ENCODE peak calls at places on chromosomes 5 and 9, in ten cellular contexts. I is HCT116, M is IMR-90, H is lower leg skin, A is uterus, X is fibroblast of mammary gland, S is fibroblast of pulmonary artery, R is mucosa of descending colon, K is cardiac fibroblast, Y is kidney. L is an unnamed sample.

GRCh38 chr5:34490501-34491250 is 165.5 kb upstream of the RAI14 start:
- DNase-seq in M (no peak), A (no peak), R (no peak), K (peak), I (no peak), Y (no peak), X (no peak), S (no peak), H (no peak), L (no peak)

GRCh38 chr9:136939996-136940525 is 4.5 kb downstream of the FBXW5 start:
- DNase-seq in M (no peak), K (no peak), I (no peak), Y (peak), H (no peak), R (no peak), X (no peak), S (no peak), A (no peak), L (no peak)

GRCh38 chr5:2261002-2261703 is 378.4 kb upstream of the IRX4 start:
- DNase-seq in Y (no peak), I (no peak), X (no peak), H (peak), S (no peak), A (no peak), M (no peak), K (no peak), R (no peak), L (no peak)

GRCh38 chr5:72194846-72195245 is 87.6 kb downstream of the MAP1B start:
- DNase-seq in M (no peak), A (no peak), Y (no peak), X (no peak), S (no peak), H (no peak), R (peak), I (no peak), K (no peak), L (no peak)

GRCh38 chr9:35728041-35728971 is 3.7 kb downstream of the TLN1 start:
- DNase-seq in M (peak), K (peak), Y (peak), R (peak), A (peak), H (peak), X (peak), S (peak), I (no peak), L (peak)

GRCh38 chr5:124773291-124774001 is 27.0 kb upstream of the ZNF608 start:
- DNase-seq in K (no peak), R (no peak), Y (no peak), A (no peak), H (no peak), I (no peak), M (no peak), X (no peak), S (no peak), L (no peak)

GRCh38 chr5:143153332-143154119 is 250.0 kb downstream of the NR3C1 start:
- DNase-seq in R (peak), I (no peak), Y (peak), M (peak), A (peak), S (peak), K (peak), X (peak), H (peak), L (peak)

GRCh38 chr9:88184986-88185385 is 46.7 kb upstream of the SPATA31C2 start:
- DNase-seq in Y (no peak), S (no peak), A (no peak), R (no peak), M (no peak), K (no peak), X (no peak), H (no peak), I (no peak), L (no peak)

GRCh38 chr5:72248352-72249032 is 71.5 kb downstream of the MRPS27 start:
- DNase-seq in S (peak), I (peak), H (no peak), M (peak), Y (no peak), R (peak), X (peak), A (peak), K (peak), L (peak)

GRCh38 chr9:134325813-134326753 is at the start of gene RXRA:
- DNase-seq in X (peak), K (peak), M (peak), S (peak), Y (peak), I (no peak), A (peak), R (peak), H (peak), L (peak)

GRCh38 chr5:108149369-108149768 is 232.5 kb downstream of the FBXL17 start:
- DNase-seq in X (no peak), S (no peak), Y (no peak), M (no peak), K (no peak), I (no peak), A (no peak), H (no peak), R (no peak), L (no peak)

GRCh38 chr9:107239474-107239873 is 43.6 kb upstream of the RAD23B start:
- DNase-seq in R (no peak), Y (no peak), M (peak), X (peak), S (no peak), I (no peak), H (no peak), A (no peak), K (peak), L (no peak)

GRCh38 chr5:89065919-89066318 is 182.9 kb upstream of the MEF2C start:
- DNase-seq in Y (no peak), S (no peak), H (no peak), K (no peak), M (no peak), A (no peak), R (no peak), I (no peak), X (no peak), L (no peak)

GRCh38 chr9:2087500-2088313 is 72.6 kb downstream of the SMARCA2 start:
- DNase-seq in Y (no peak), S (peak), A (no peak), X (peak), K (peak), M (peak), R (peak), I (peak), H (no peak), L (peak)

GRCh38 chr5:59600998-59601397 is 292.5 kb downstream of the PDE4D start:
- DNase-seq in S (no peak), R (no peak), H (no peak), Y (no peak), M (no peak), X (no peak), K (no peak), A (no peak), I (no peak), L (no peak)

GRCh38 chr5:132747064-132747692 is at the start of gene CCNI2:
- DNase-seq in Y (peak), X (no peak), H (no peak), K (no peak), S (no peak), M (no peak), I (no peak), A (no peak), R (peak), L (no peak)

GRCh38 chr9:133528001-133528886 is 3.5 kb upstream of the MYMK start:
- DNase-seq in K (no peak), M (no peak), Y (no peak), S (no peak), I (no peak), A (no peak), R (no peak), X (no peak), H (no peak), L (no peak)

GRCh38 chr9:33288828-33289483 is 1.4 kb upstream of the NFX1 start:
- DNase-seq in K (no peak), A (peak), H (no peak), Y (peak), R (no peak), S (no peak), M (no peak), I (no peak), X (no peak), L (no peak)

GRCh38 chr5:37717613-37718431 is 122.0 kb downstream of the GDNF start:
- DNase-seq in X (peak), M (peak), H (no peak), R (peak), I (no peak), S (peak), K (peak), Y (no peak), A (no peak), L (peak)

GRCh38 chr5:55226027-55226933 is 835 bp downstream of the MCIDAS start:
- DNase-seq in S (peak), X (peak), A (no peak), Y (peak), K (peak), I (peak), H (no peak), M (peak), R (peak), L (peak)
- TF ChIP-seq CTCF in S (peak), X (peak), A (no peak), Y (peak), K (peak), I (peak), H (no peak), M (peak), R (no peak), L (peak)

GRCh38 chr9:6739218-6739617 is 18.6 kb upstream of the KDM4C start:
- DNase-seq in I (peak), A (no peak), S (no peak), M (peak), Y (no peak), X (peak), R (no peak), H (no peak), K (peak), L (peak)
- TF ChIP-seq CTCF in I (peak), A (peak), S (peak), M (peak), Y (no peak), X (peak), R (peak), H (no peak), K (peak), L (peak)

GRCh38 chr9:682633-683508 is 158.6 kb upstream of the DMRT1 start:
- DNase-seq in K (peak), I (no peak), S (peak), A (no peak), Y (no peak), H (no peak), X (peak), R (peak), M (peak), L (no peak)

GRCh38 chr9:686381-686813 is 155.1 kb upstream of the DMRT1 start:
- DNase-seq in H (peak), M (no peak), I (no peak), K (peak), Y (no peak), S (peak), X (peak), R (no peak), A (no peak), L (peak)

GRCh38 chr9:683509-684021 is 157.9 kb upstream of the DMRT1 start:
- DNase-seq in X (no peak), R (no peak), M (no peak), K (no peak), H (no peak), A (no peak), I (no peak), Y (no peak), S (no peak), L (no peak)

GRCh38 chr9:684950-685340 is 156.6 kb upstream of the DMRT1 start:
- DNase-seq in X (peak), S (peak), A (no peak), Y (no peak), R (no peak), M (peak), I (no peak), H (no peak), K (peak), L (peak)

DNA sequence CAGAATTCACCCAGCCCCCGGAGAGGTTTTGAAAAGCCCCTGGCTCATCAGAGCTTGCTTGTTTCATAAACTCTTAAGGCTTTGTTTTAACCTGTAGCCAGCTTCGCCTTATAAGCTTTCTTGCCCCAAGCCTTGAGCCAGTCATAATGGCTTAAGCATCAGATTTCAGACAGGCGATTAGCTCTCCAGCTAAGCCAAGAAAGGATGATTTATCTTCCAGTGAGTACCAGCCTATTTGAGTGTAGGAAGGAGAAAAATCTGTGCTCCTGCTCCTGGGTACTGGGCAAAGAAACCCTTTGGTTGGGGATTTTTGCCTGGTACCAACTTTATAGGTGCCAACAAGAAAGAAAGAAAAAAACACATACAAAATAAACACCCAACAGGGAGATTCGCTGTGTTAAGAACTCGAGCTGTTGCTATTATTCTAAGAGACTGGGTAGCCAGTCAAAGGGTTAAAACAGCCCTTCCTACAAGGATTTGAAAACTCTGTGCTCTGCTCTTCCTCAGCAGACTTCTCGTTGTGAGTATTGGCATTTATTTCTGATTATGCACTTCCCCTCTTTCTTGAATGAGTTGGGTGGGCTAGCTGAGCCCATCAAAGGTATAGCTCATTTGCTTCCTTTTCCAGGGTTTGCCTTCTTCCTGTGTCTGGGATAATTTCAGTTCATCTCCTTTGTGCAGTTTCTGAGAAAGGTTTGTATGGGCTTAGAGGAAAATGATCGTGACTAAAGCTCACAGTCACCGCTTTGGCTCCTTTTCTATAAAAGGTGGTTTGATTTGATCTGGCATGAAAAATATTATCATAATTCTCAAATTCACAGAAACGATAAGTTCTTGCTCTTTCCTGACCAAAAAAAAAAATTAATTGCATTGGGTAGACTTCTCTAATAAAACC is 157.2 kb upstream of the DMRT1 start:
- DNase-seq in X (peak), H (no peak), R (no peak), I (no peak), K (peak), S (peak), M (peak), Y (no peak), A (no peak), L (peak)
- TF ChIP-seq CTCF in X (no peak), H (no peak), R (no peak), I (no peak), K (no peak), S (no peak), M (no peak), Y (no peak), A (no peak), L (no peak)

GRCh38 chr5:153831976-153832375 is 206.7 kb downstream of the FAM114A2 start:
- DNase-seq in I (peak), K (peak), X (peak), A (no peak), Y (no peak), S (peak), M (peak), H (no peak), R (no peak), L (peak)

GRCh38 chr5:153824909-153825308 is 213.8 kb downstream of the FAM114A2 start:
- DNase-seq in I (no peak), R (no peak), H (no peak), A (no peak), S (no peak), M (no peak), Y (no peak), X (no peak), K (no peak), L (no peak)

DNA sequence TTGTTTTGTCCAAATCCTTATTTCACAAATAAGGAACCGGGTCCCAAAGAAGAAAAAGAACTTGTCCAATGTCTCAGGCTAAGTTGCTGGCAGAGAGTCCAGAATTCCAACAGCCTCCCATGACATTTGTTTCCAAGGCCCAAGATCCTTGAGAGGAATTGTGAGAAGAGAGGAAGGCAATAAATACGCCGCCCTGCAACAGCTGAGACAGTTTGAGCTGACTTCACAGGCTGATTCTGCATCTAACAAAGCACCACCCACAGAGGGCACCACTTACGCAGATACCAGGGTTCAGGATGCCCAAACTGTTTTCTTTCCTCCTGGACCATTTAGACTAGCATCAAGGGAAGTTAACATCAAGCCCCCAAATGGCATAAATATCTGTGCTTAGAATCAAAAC is 211.3 kb downstream of the FAM114A2 start:
- DNase-seq in Y (no peak), H (no peak), K (peak), M (no peak), R (no peak), X (peak), I (no peak), S (no peak), A (no peak), L (peak)
- TF ChIP-seq CTCF in Y (no peak), H (no peak), K (peak), M (peak), R (no peak), X (peak), I (peak), S (no peak), A (no peak), L (peak)

GRCh38 chr5:620152-620551 is 8.0 kb downstream of the CEP72 start:
- DNase-seq in S (no peak), X (no peak), R (no peak), I (no peak), A (no peak), Y (no peak), K (no peak), H (peak), M (no peak), L (no peak)

GRCh38 chr5:619444-619843 is 7.3 kb downstream of the CEP72 start:
- DNase-seq in S (no peak), X (no peak), I (no peak), M (no peak), A (no peak), R (no peak), H (peak), K (no peak), Y (no peak), L (no peak)

GRCh38 chr5:618450-618849 is 6.3 kb downstream of the CEP72 start:
- DNase-seq in I (no peak), A (no peak), H (peak), K (no peak), X (no peak), S (no peak), R (no peak), Y (no peak), M (no peak), L (no peak)

GRCh38 chr5:617896-618295 is 5.8 kb downstream of the CEP72 start:
- DNase-seq in X (no peak), M (no peak), A (no peak), I (no peak), R (no peak), Y (no peak), K (no peak), S (no peak), H (peak), L (no peak)

GRCh38 chr5:616342-617039 is 4.4 kb downstream of the CEP72 start:
- DNase-seq in S (peak), X (no peak), M (no peak), K (peak), Y (peak), R (no peak), H (peak), A (no peak), I (no peak), L (no peak)
- TF ChIP-seq CTCF in S (no peak), X (no peak), M (no peak), K (no peak), Y (no peak), R (no peak), H (no peak), A (no peak), I (no peak), L (no peak)

DNA sequence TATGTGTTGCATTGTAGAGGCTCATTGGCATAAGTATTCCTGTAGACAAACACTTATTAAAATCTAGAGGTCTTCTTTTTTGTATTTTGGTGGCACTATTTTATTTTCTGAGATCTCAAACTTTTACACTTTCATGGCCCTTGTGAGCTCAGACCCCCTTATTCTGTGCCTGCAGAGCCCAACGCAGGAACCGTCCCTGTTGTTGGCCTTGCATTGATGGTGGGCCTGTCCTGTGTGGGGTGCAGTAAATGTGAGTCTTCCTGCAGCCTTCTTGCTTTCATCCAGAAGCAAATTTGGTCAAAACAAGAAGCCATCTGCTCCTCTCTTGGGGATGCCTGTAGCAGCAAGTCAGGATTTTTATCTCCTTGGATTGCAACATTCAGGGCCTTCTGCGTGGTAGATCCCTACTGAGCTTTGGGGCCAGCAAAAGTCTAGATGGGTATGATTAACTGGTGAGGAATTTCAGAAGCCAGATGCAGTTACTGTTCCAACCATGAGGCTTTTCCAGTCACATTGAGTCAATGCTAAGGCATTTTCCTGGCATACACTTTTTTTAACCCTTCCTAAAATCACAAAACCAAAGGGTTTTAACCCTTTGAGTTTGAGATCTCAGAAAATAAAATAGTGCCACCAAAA is 31.7 kb downstream of the BASP1 start:
- DNase-seq in K (peak), S (peak), Y (no peak), A (no peak), X (peak), R (no peak), I (no peak), M (peak), H (no peak), L (peak)
- TF ChIP-seq CTCF in K (peak), S (peak), Y (no peak), A (no peak), X (peak), R (no peak), I (no peak), M (no peak), H (no peak), L (peak)

GRCh38 chr5:67528953-67529352 is 332.4 kb upstream of the CD180 start:
- DNase-seq in X (no peak), M (no peak), S (no peak), A (no peak), K (no peak), I (no peak), Y (no peak), H (no peak), R (no peak), L (no peak)
- TF ChIP-seq CTCF in X (no peak), M (no peak), S (no peak), A (no peak), K (no peak), I (no peak), Y (no peak), H (no peak), R (no peak), L (no peak)

DNA sequence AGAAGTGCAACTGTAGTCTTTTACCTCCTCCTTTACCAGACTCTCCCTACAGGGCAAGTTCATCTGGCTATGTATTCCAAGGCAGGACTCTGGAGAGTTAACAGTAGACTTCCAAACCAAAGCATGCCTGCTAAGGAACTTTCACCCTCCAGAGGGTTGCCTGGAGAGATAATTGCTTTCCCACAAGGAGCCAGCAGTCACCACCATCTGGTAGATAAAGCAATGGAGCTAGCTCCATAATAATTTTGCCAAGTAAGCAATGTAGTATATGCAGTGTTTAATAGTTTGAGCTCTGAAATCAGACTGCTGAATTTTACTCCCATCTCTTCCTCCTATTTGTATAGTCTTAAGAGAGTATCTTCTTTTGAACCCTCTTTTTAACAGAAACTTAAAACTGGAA is 566.8 kb upstream of the PTGER4 start:
- DNase-seq in M (no peak), K (no peak), A (no peak), R (no peak), X (peak), S (no peak), Y (no peak), H (no peak), I (no peak), L (peak)
- TF ChIP-seq CTCF in M (no peak), K (no peak), A (no peak), R (no peak), X (no peak), S (no peak), Y (no peak), H (no peak), I (no peak), L (no peak)